ENCODE peak calls at places on chromosomes 6 and 20, in nine cellular contexts. One of them, this sample, is unnamed.

GRCh38 chr20:62409935-62410741 is 3.1 kb upstream of the CABLES2 start:
- DNase-seq in psoas muscle: peak; percentile 47
- DNase-seq in sigmoid colon: peak; percentile 87
- DNase-seq in heart left ventricle: peak; percentile 51
- DNase-seq in neural progenitor cell: peak; percentile 84
- DNase-seq in prostate gland: peak; percentile 46
- DNase-seq in right cardiac atrium: peak; percentile 76
- DNase-seq in H9: peak; percentile 73
- DNase-seq in RWPE2: peak; percentile 86
- DNase-seq in this sample: peak; percentile 31

GRCh38 chr20:33443006-33443511 is 504 bp downstream of the SNTA1 start:
- DNase-seq in psoas muscle: peak; percentile 43
- DNase-seq in sigmoid colon: peak; percentile 73
- DNase-seq in heart left ventricle: peak; percentile 44
- DNase-seq in neural progenitor cell: no peak
- DNase-seq in prostate gland: no peak
- DNase-seq in right cardiac atrium: peak; percentile 80
- DNase-seq in H9: no peak
- DNase-seq in RWPE2: no peak
- DNase-seq in this sample: no peak

GRCh38 chr6:123415844-123416468 is 220.8 kb downstream of the TRDN start:
- DNase-seq in psoas muscle: no peak
- DNase-seq in sigmoid colon: no peak
- DNase-seq in heart left ventricle: peak; percentile 43
- DNase-seq in neural progenitor cell: peak; percentile 79
- DNase-seq in prostate gland: peak; percentile 36
- DNase-seq in right cardiac atrium: no peak
- DNase-seq in H9: peak; percentile 38
- DNase-seq in RWPE2: no peak
- DNase-seq in this sample: peak; percentile 12

GRCh38 chr6:145073811-145074210 is 661.5 kb downstream of the EPM2A start:
- DNase-seq in psoas muscle: no peak
- DNase-seq in sigmoid colon: no peak
- DNase-seq in heart left ventricle: no peak
- DNase-seq in neural progenitor cell: no peak
- DNase-seq in prostate gland: no peak
- DNase-seq in right cardiac atrium: no peak
- DNase-seq in H9: no peak
- DNase-seq in RWPE2: no peak
- DNase-seq in this sample: no peak

GRCh38 chr6:37011656-37012378 is 6.4 kb downstream of the FGD2 start:
- DNase-seq in psoas muscle: no peak
- DNase-seq in sigmoid colon: no peak
- DNase-seq in heart left ventricle: no peak
- DNase-seq in neural progenitor cell: no peak
- DNase-seq in prostate gland: no peak
- DNase-seq in right cardiac atrium: no peak
- DNase-seq in H9: no peak
- DNase-seq in RWPE2: no peak
- DNase-seq in this sample: no peak

GRCh38 chr6:133047065-133047665 is 194.0 kb upstream of the EYA4 start:
- DNase-seq in psoas muscle: no peak
- DNase-seq in sigmoid colon: no peak
- DNase-seq in heart left ventricle: no peak
- DNase-seq in neural progenitor cell: no peak
- DNase-seq in prostate gland: no peak
- DNase-seq in right cardiac atrium: no peak
- DNase-seq in H9: no peak
- DNase-seq in RWPE2: no peak
- DNase-seq in this sample: no peak

GRCh38 chr6:78427386-78427785 is 440.0 kb upstream of the IRAK1BP1 start:
- DNase-seq in psoas muscle: no peak
- DNase-seq in sigmoid colon: no peak
- DNase-seq in heart left ventricle: no peak
- DNase-seq in neural progenitor cell: no peak
- DNase-seq in prostate gland: no peak
- DNase-seq in right cardiac atrium: no peak
- DNase-seq in H9: no peak
- DNase-seq in RWPE2: no peak
- DNase-seq in this sample: no peak

GRCh38 chr20:39170896-39171463 is 208.8 kb downstream of the DHX35 start:
- DNase-seq in psoas muscle: no peak
- DNase-seq in sigmoid colon: no peak
- DNase-seq in heart left ventricle: no peak
- DNase-seq in neural progenitor cell: no peak
- DNase-seq in prostate gland: no peak
- DNase-seq in right cardiac atrium: no peak
- DNase-seq in H9: no peak
- DNase-seq in RWPE2: no peak
- DNase-seq in this sample: no peak

GRCh38 chr6:151082079-151082478 is 157.7 kb upstream of the AKAP12 start:
- DNase-seq in psoas muscle: no peak
- DNase-seq in sigmoid colon: no peak
- DNase-seq in heart left ventricle: no peak
- DNase-seq in neural progenitor cell: no peak
- DNase-seq in prostate gland: no peak
- DNase-seq in right cardiac atrium: no peak
- DNase-seq in H9: no peak
- DNase-seq in RWPE2: no peak
- DNase-seq in this sample: no peak

GRCh38 chr6:157715766-157716171 is 107.3 kb upstream of the SNX9 start:
- DNase-seq in psoas muscle: peak; percentile 73
- DNase-seq in sigmoid colon: peak; percentile 92
- DNase-seq in heart left ventricle: peak; percentile 68
- DNase-seq in neural progenitor cell: peak; percentile 28
- DNase-seq in prostate gland: no peak
- DNase-seq in right cardiac atrium: peak; percentile 92
- DNase-seq in H9: no peak
- DNase-seq in RWPE2: no peak
- DNase-seq in this sample: no peak

GRCh38 chr6:56399250-56399671 is 151.9 kb upstream of the COL21A1 start:
- DNase-seq in psoas muscle: no peak
- DNase-seq in sigmoid colon: no peak
- DNase-seq in heart left ventricle: no peak
- DNase-seq in neural progenitor cell: no peak
- DNase-seq in prostate gland: no peak
- DNase-seq in right cardiac atrium: no peak
- DNase-seq in H9: no peak
- DNase-seq in RWPE2: no peak
- DNase-seq in this sample: no peak

GRCh38 chr6:125747589-125748533 is 1.6 kb upstream of the HEY2 start:
- DNase-seq in psoas muscle: peak; percentile 53
- DNase-seq in sigmoid colon: peak; percentile 77
- DNase-seq in heart left ventricle: peak; percentile 52
- DNase-seq in neural progenitor cell: peak; percentile 69
- DNase-seq in prostate gland: peak; percentile 22
- DNase-seq in right cardiac atrium: peak; percentile 77
- DNase-seq in H9: peak; percentile 61
- DNase-seq in RWPE2: no peak
- DNase-seq in this sample: peak; percentile 42

GRCh38 chr6:4973415-4973814 is 30.4 kb downstream of the RPP40 start:
- DNase-seq in psoas muscle: no peak
- DNase-seq in sigmoid colon: no peak
- DNase-seq in heart left ventricle: no peak
- DNase-seq in neural progenitor cell: no peak
- DNase-seq in prostate gland: no peak
- DNase-seq in right cardiac atrium: no peak
- DNase-seq in H9: no peak
- DNase-seq in RWPE2: no peak
- DNase-seq in this sample: no peak

GRCh38 chr6:88360203-88360797 is 194.2 kb upstream of the CNR1 start:
- DNase-seq in psoas muscle: no peak
- DNase-seq in sigmoid colon: no peak
- DNase-seq in heart left ventricle: no peak
- DNase-seq in neural progenitor cell: no peak
- DNase-seq in prostate gland: no peak
- DNase-seq in right cardiac atrium: no peak
- DNase-seq in H9: no peak
- DNase-seq in RWPE2: no peak
- DNase-seq in this sample: no peak

GRCh38 chr6:34696189-34696738 is 303 bp downstream of the ILRUN start:
- DNase-seq in psoas muscle: peak; percentile 67
- DNase-seq in sigmoid colon: no peak
- DNase-seq in heart left ventricle: peak; percentile 72
- DNase-seq in neural progenitor cell: no peak
- DNase-seq in prostate gland: no peak
- DNase-seq in right cardiac atrium: peak; percentile 87
- DNase-seq in H9: no peak
- DNase-seq in RWPE2: peak; percentile 64
- DNase-seq in this sample: no peak

GRCh38 chr6:36489426-36489825 is 46.6 kb downstream of the KCTD20 start:
- DNase-seq in psoas muscle: no peak
- DNase-seq in sigmoid colon: no peak
- DNase-seq in heart left ventricle: no peak
- DNase-seq in neural progenitor cell: no peak
- DNase-seq in prostate gland: no peak
- DNase-seq in right cardiac atrium: no peak
- DNase-seq in H9: no peak
- DNase-seq in RWPE2: no peak
- DNase-seq in this sample: no peak

GRCh38 chr6:150417899-150418824 is 49.4 kb downstream of the IYD start:
- DNase-seq in psoas muscle: no peak
- DNase-seq in sigmoid colon: no peak
- DNase-seq in heart left ventricle: no peak
- DNase-seq in neural progenitor cell: peak; percentile 73
- DNase-seq in prostate gland: peak; percentile 55
- DNase-seq in right cardiac atrium: no peak
- DNase-seq in H9: no peak
- DNase-seq in RWPE2: no peak
- DNase-seq in this sample: no peak

GRCh38 chr6:52635049-52635577 is 35.8 kb upstream of the TMEM14A start:
- DNase-seq in psoas muscle: no peak
- DNase-seq in sigmoid colon: no peak
- DNase-seq in heart left ventricle: no peak
- DNase-seq in neural progenitor cell: no peak
- DNase-seq in prostate gland: no peak
- DNase-seq in right cardiac atrium: no peak
- DNase-seq in H9: no peak
- DNase-seq in RWPE2: no peak
- DNase-seq in this sample: no peak

GRCh38 chr6:30752164-30752927 is 8.0 kb upstream of the IER3 start:
- DNase-seq in psoas muscle: peak; percentile 98
- DNase-seq in sigmoid colon: peak; percentile 98
- DNase-seq in heart left ventricle: peak; percentile 98
- DNase-seq in neural progenitor cell: no peak
- DNase-seq in prostate gland: peak; percentile 94
- DNase-seq in right cardiac atrium: peak; percentile 97
- DNase-seq in H9: no peak
- DNase-seq in RWPE2: peak; percentile 100
- DNase-seq in this sample: no peak

GRCh38 chr6:31952890-31953289 is 5.9 kb downstream of the NELFE start:
- DNase-seq in psoas muscle: no peak
- DNase-seq in sigmoid colon: no peak
- DNase-seq in heart left ventricle: no peak
- DNase-seq in neural progenitor cell: no peak
- DNase-seq in prostate gland: no peak
- DNase-seq in right cardiac atrium: no peak
- DNase-seq in H9: no peak
- DNase-seq in RWPE2: no peak
- DNase-seq in this sample: no peak

GRCh38 chr6:168550326-168550725 is 109.3 kb downstream of the SMOC2 start:
- DNase-seq in psoas muscle: no peak
- DNase-seq in sigmoid colon: no peak
- DNase-seq in heart left ventricle: no peak
- DNase-seq in neural progenitor cell: no peak
- DNase-seq in prostate gland: no peak
- DNase-seq in right cardiac atrium: no peak
- DNase-seq in H9: no peak
- DNase-seq in RWPE2: no peak
- DNase-seq in this sample: no peak
- H3K9me3 ChIP-seq in psoas muscle: no peaks in the 10 kb centered on the region
- H3K9me3 ChIP-seq in sigmoid colon: no peaks in the 10 kb centered on the region
- H3K9me3 ChIP-seq in heart left ventricle: no peaks in the 10 kb centered on the region
- H3K9me3 ChIP-seq in neural progenitor cell: no peaks in the 10 kb centered on the region
- H3K9me3 ChIP-seq in prostate gland: no peaks in the 10 kb centered on the region
- H3K9me3 ChIP-seq in right cardiac atrium: no peaks in the 10 kb centered on the region
- H3K9me3 ChIP-seq in H9: no peaks in the 10 kb centered on the region
- H3K9me3 ChIP-seq in RWPE2: peaks cover 2% of the 10 kb centered on the region
- H3K9me3 ChIP-seq in this sample: no peaks in the 10 kb centered on the region

DNA sequence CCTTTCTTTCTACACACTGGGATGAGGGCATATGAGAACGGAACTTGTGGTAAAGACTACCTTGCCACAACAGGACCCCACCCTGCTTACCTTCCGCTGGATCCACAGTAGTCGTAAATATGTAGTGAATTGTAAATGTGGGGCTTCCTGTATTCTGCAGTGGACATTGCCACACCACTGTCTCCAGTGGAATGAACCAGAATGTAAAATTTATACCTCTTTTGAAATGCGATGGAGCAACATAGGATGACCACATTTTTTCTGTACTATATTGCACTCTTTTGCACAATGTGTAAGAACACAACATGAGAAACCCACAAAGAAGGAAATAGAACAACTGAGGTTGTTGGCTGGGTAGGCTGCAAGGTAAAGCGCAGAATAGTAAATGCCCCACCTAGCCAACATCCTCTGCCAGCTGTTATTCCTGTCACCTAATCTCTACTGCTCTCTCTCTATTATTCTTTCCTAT is 16.1 kb upstream of the RIPOR2 start:
- DNase-seq in psoas muscle: no peak
- DNase-seq in sigmoid colon: no peak
- DNase-seq in heart left ventricle: peak; percentile 31
- DNase-seq in neural progenitor cell: no peak
- DNase-seq in prostate gland: no peak
- DNase-seq in right cardiac atrium: peak; percentile 35
- DNase-seq in H9: no peak
- DNase-seq in RWPE2: no peak
- DNase-seq in this sample: peak; percentile 83
- H3K4me1 ChIP-seq in psoas muscle: no peaks in the 10 kb centered on the region
- H3K4me1 ChIP-seq in sigmoid colon: no peaks in the 10 kb centered on the region
- H3K4me1 ChIP-seq in heart left ventricle: no peaks in the 10 kb centered on the region
- H3K4me1 ChIP-seq in neural progenitor cell: no peaks in the 10 kb centered on the region
- H3K4me1 ChIP-seq in prostate gland: no peaks in the 10 kb centered on the region
- H3K4me1 ChIP-seq in right cardiac atrium: no peaks in the 10 kb centered on the region
- H3K4me1 ChIP-seq in H9: peaks cover 9% of the 10 kb centered on the region
- H3K4me1 ChIP-seq in RWPE2: no peaks in the 10 kb centered on the region
- H3K4me1 ChIP-seq in this sample: peaks cover 95% of the 10 kb centered on the region

GRCh38 chr20:60632420-60633262 is 619.4 kb upstream of the CDH4 start:
- DNase-seq in psoas muscle: no peak
- DNase-seq in sigmoid colon: no peak
- DNase-seq in heart left ventricle: no peak
- DNase-seq in neural progenitor cell: no peak
- DNase-seq in prostate gland: no peak
- DNase-seq in right cardiac atrium: no peak
- DNase-seq in H9: no peak
- DNase-seq in RWPE2: no peak
- DNase-seq in this sample: no peak
- H3K9me3 ChIP-seq in psoas muscle: no peaks in the 10 kb centered on the region
- H3K9me3 ChIP-seq in sigmoid colon: no peaks in the 10 kb centered on the region
- H3K9me3 ChIP-seq in heart left ventricle: no peaks in the 10 kb centered on the region
- H3K9me3 ChIP-seq in neural progenitor cell: no peaks in the 10 kb centered on the region
- H3K9me3 ChIP-seq in prostate gland: no peaks in the 10 kb centered on the region
- H3K9me3 ChIP-seq in right cardiac atrium: no peaks in the 10 kb centered on the region
- H3K9me3 ChIP-seq in H9: no peaks in the 10 kb centered on the region
- H3K9me3 ChIP-seq in RWPE2: no peaks in the 10 kb centered on the region
- H3K9me3 ChIP-seq in this sample: no peaks in the 10 kb centered on the region

DNA sequence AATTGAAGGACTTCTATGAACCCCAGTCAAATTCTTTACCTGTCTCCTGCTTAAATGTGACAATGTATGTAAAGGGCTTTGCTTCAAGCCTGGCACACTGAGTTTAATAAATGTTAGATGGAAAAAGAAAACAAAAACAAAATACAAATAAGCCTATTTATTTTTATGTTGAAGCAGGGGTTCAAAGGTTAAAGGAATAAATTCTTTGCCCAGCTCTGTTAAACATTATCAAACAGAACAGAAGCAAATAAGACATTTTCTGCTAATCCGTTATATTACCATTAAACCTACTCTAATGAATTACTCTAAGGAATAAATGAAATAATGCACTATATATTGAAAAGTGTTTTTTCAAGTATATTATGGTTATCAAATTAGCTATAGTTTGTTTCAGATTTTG is 182.5 kb upstream of the CEP162 start:
- DNase-seq in psoas muscle: no peak
- DNase-seq in sigmoid colon: no peak
- DNase-seq in heart left ventricle: no peak
- DNase-seq in neural progenitor cell: no peak
- DNase-seq in prostate gland: no peak
- DNase-seq in right cardiac atrium: no peak
- DNase-seq in H9: no peak
- DNase-seq in RWPE2: no peak
- DNase-seq in this sample: no peak
- H3K4me1 ChIP-seq in psoas muscle: no peaks in the 10 kb centered on the region
- H3K4me1 ChIP-seq in sigmoid colon: peaks cover 9% of the 10 kb centered on the region
- H3K4me1 ChIP-seq in heart left ventricle: no peaks in the 10 kb centered on the region
- H3K4me1 ChIP-seq in neural progenitor cell: no peaks in the 10 kb centered on the region
- H3K4me1 ChIP-seq in prostate gland: no peaks in the 10 kb centered on the region
- H3K4me1 ChIP-seq in right cardiac atrium: no peaks in the 10 kb centered on the region
- H3K4me1 ChIP-seq in H9: no peaks in the 10 kb centered on the region
- H3K4me1 ChIP-seq in RWPE2: no peaks in the 10 kb centered on the region
- H3K4me1 ChIP-seq in this sample: no peaks in the 10 kb centered on the region

This sample was measured in naive thymus-derived CD4-positive, alpha-beta T cell.